ENCODE peak calls at places on chromosomes 2 and 18, in five cellular contexts. V is cardiac fibroblast, G is A673, A is thyroid gland, J is tibial artery. K is an unnamed sample.

GRCh38 chr2:120738786-120739771 is 3.4 kb downstream of the GLI2 start:
- DNase-seq in V (no peak), J (no peak), G (no peak), A (no peak), K (no peak)

GRCh38 chr2:69453475-69454129 is 16.4 kb upstream of the NFU1 start:
- DNase-seq in A (peak), J (no peak), G (no peak), V (no peak), K (no peak)

GRCh38 chr2:207600211-207600610 is 25.0 kb downstream of the METTL21A start:
- DNase-seq in J (no peak), A (no peak), V (no peak), G (no peak), K (no peak)

GRCh38 chr2:73217826-73218225 is 3.8 kb downstream of the SMYD5 start:
- DNase-seq in V (no peak), G (no peak), J (no peak), A (no peak), K (no peak)

GRCh38 chr18:24766376-24766775 is 305.9 kb downstream of the HRH4 start:
- DNase-seq in V (peak), J (no peak), A (no peak), G (no peak), K (no peak)

GRCh38 chr2:109529532-109530449 is 84.0 kb downstream of the SEPTIN10 start:
- DNase-seq in A (no peak), G (no peak), V (peak), J (peak), K (no peak)

GRCh38 chr2:54594048-54594447 is 129.4 kb upstream of the EML6 start:
- DNase-seq in V (no peak), J (no peak), G (no peak), A (no peak), K (no peak)

GRCh38 chr2:28345619-28346018 is 47.0 kb upstream of the FOSL2 start:
- DNase-seq in J (no peak), V (no peak), G (no peak), A (no peak), K (no peak)

GRCh38 chr2:29443627-29444026 is 328.4 kb downstream of the CLIP4 start:
- DNase-seq in J (no peak), V (no peak), G (peak), A (peak), K (no peak)

GRCh38 chr2:211798868-211799267 is 739.7 kb downstream of the ERBB4 start:
- DNase-seq in V (no peak), A (no peak), G (no peak), J (no peak), K (no peak)

GRCh38 chr2:196902828-196903227 is 23.7 kb downstream of the PGAP1 start:
- DNase-seq in G (no peak), A (no peak), V (peak), J (no peak), K (no peak)

GRCh38 chr2:185128331-185128730 is 530.0 kb downstream of the ZNF804A start:
- DNase-seq in G (no peak), J (no peak), A (no peak), V (no peak), K (no peak)

GRCh38 chr2:239910851-239911629 is 114.1 kb downstream of the NDUFA10 start:
- DNase-seq in V (no peak), J (peak), G (no peak), A (no peak), K (no peak)

GRCh38 chr2:223123859-223124610 is 72.0 kb downstream of the KCNE4 start:
- DNase-seq in J (no peak), G (peak), V (peak), A (no peak), K (no peak)

GRCh38 chr2:162926501-162926900 is 87.9 kb upstream of the KCNH7 start:
- DNase-seq in V (peak), J (no peak), G (no peak), A (no peak), K (peak)

GRCh38 chr2:113157897-113158753 is 15.6 kb upstream of the PSD4 start:
- DNase-seq in A (no peak), G (no peak), V (peak), J (no peak), K (no peak)

GRCh38 chr2:204024503-204024902 is 87.9 kb downstream of the ICOS start:
- DNase-seq in G (peak), V (peak), J (peak), A (peak), K (peak)

GRCh38 chr2:232876978-232877441 is 6.9 kb downstream of the SNORC start:
- DNase-seq in V (no peak), G (no peak), A (no peak), J (no peak), K (no peak)

GRCh38 chr2:70069049-70069448 is 18.2 kb upstream of the PCBP1 start:
- DNase-seq in G (no peak), A (no peak), V (no peak), J (no peak), K (no peak)

GRCh38 chr2:45932278-45932975 is 281.0 kb downstream of the PRKCE start:
- DNase-seq in G (no peak), V (peak), A (no peak), J (no peak), K (peak)

GRCh38 chr2:64225491-64225890 is 81.3 kb upstream of the PELI1 start:
- DNase-seq in J (no peak), A (no peak), G (peak), V (peak), K (no peak)

GRCh38 chr2:104213758-104214157 is 640.2 kb upstream of the POU3F3 start:
- DNase-seq in G (no peak), J (no peak), V (no peak), A (no peak), K (no peak)

GRCh38 chr2:979286-979928 is 28.8 kb downstream of the SNTG2 start:
- DNase-seq in V (no peak), J (no peak), G (no peak), A (no peak), K (no peak)

GRCh38 chr2:230734247-230735175 is 21.9 kb downstream of the CAB39 start:
- DNase-seq in A (no peak), J (no peak), V (no peak), G (no peak), K (no peak)

DNA sequence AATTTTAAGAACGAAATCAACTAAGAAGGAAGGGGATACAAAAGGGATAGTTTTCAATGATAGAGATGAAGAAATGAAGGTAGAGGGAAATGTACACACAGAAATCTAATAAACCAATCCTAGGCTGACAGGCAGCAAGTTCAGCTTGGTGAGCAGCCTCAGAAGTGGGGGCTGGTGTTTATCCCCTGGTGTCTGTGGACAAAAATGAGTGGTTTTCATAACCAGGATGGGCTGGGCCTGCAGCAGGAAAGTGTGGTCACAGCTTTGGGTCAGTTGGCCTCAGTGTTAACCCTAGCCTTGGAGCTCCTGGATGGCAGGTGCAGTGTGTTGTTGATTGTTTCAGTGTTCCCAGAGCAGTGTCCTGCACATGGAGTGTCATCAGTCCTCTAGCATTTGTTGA is 14.3 kb downstream of the IL18R1 start:
- DNase-seq in J (no peak), A (no peak), G (no peak), V (no peak), K (no peak)
- TF ChIP-seq CTCF in J (no peak), A (no peak), G (no peak), V (no peak), K (no peak)

GRCh38 chr2:201887851-201888451 is 81.6 kb downstream of the CDK15 start:
- DNase-seq in A (no peak), G (peak), V (no peak), J (no peak), K (no peak)
- H3K4me3 ChIP-seq in A (no peak), G (peak), V (no peak), J (peak), K (peak)

DNA sequence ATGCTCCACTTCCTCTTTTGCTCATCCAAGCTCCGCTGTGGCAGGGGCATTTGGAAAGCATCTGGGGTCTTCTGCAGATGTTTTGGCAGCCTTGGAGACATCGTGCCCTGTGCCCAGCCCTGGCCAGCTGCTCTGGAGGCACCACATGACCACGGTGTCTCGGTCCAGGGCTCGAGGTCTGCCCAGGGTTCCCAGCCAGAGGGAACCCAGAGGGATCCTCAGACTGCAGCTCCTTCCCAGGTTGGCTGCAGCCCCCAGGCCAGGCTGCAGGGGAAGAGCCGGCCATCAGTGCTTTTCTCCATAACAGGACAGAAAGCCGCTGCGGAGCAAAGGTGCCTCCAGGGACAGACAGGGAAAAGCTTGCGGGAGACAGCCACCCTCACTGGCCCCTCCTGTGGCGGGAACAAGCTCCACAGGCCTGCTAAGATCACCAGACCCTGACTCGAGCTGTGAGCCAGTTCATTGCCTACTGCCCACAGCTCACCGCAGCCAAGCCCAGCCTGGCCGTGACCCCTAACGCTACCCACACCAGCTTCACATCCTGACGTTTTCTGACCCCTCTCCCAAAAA is 74.7 kb downstream of the SMAD7 start:
- DNase-seq in J (no peak), G (no peak), V (no peak), A (peak), K (no peak)
- TF ChIP-seq CTCF in J (peak), G (no peak), V (no peak), A (no peak), K (peak)

GRCh38 chr2:61885896-61886603 is 2.4 kb downstream of the CCT4 start:
- DNase-seq in A (no peak), V (no peak), G (no peak), J (no peak), K (no peak)
- H3K4me3 ChIP-seq in A (no peak), V (no peak), G (peak), J (no peak), K (peak)

DNA sequence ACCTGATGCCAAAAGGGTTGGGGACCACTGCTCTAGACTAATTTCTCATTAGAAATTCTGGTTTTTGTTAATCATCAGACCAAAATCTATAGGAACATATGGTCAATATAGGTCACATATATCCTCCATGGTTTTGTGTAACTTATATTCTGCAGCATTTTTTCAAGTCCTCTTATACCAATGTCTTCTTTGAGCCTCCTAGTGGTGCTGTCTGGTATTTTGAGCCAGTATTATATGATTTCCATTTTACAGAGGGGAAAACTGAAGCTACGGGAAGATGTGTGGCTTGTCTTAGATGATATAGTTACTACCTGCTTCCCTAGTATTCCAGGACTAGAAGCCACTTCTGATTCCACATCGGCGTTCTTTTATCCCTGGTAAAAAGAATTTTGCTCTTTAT is 13.8 kb downstream of the MAPK4 start:
- DNase-seq in J (no peak), V (peak), G (no peak), A (no peak), K (no peak)
- TF ChIP-seq CTCF in J (no peak), V (peak), G (peak), A (no peak), K (no peak)

K was measured in astrocyte of the cerebellum.